ENCODE peak calls at places on chromosomes 16 and 17, in ten cellular contexts. E is tibial artery, W is omental fat pad, P is psoas muscle, C is endothelial cell, B is epithelial cell of esophagus, H is lower leg skin, K is IMR-90, D is mesothelial cell of epicardium, T is fibroblast of the aortic adventitia. X is an unnamed sample.

GRCh38 chr17:1937461-1937860 is 87.7 kb downstream of the RTN4RL1 start:
- DNase-seq in E (no peak), K (no peak), D (no peak), W (no peak), H (no peak), B (no peak), C (no peak), T (no peak), P (no peak), X (no peak)

GRCh38 chr17:75877752-75878173 is 618 bp downstream of the TRIM47 start:
- DNase-seq in B (peak; percentile 85), K (peak; percentile 71), P (peak; percentile 76), T (peak; percentile 64), W (no peak), H (no peak), D (peak; percentile 64), E (peak; percentile 61), C (peak; percentile 68), X (peak; percentile 89)

GRCh38 chr17:7191571-7192270 is 12.6 kb upstream of the ASGR1 start:
- DNase-seq in D (no peak), E (no peak), K (peak; percentile 31), P (no peak), C (no peak), T (no peak), W (no peak), H (no peak), B (peak; percentile 45), X (no peak)

GRCh38 chr17:72719582-72720493 is 372.6 kb downstream of the SLC39A11 start:
- DNase-seq in E (no peak), D (no peak), P (no peak), W (no peak), T (no peak), C (no peak), B (peak; percentile 25), K (peak; percentile 67), H (no peak), X (no peak)

GRCh38 chr17:47229535-47230443 is 20.6 kb downstream of the MYL4 start:
- DNase-seq in H (peak; percentile 91), K (peak; percentile 96), W (peak; percentile 64), T (peak; percentile 95), E (peak; percentile 90), B (peak; percentile 93), P (peak; percentile 80), D (peak; percentile 60), C (peak; percentile 74), X (peak; percentile 93)

GRCh38 chr16:67277294-67277998 is 1.9 kb upstream of the PLEKHG4 start:
- DNase-seq in W (peak; percentile 56), P (peak; percentile 76), C (no peak), H (peak; percentile 38), D (no peak), B (peak; percentile 96), K (peak; percentile 100), T (peak; percentile 99), E (peak; percentile 59), X (no peak)

GRCh38 chr16:84751947-84752346 is 52.1 kb downstream of the USP10 start:
- DNase-seq in E (no peak), P (no peak), T (no peak), D (no peak), B (peak; percentile 35), C (no peak), K (no peak), H (no peak), W (no peak), X (no peak)

GRCh38 chr16:81313731-81314602 is 795 bp upstream of the GAN start:
- DNase-seq in B (no peak), E (no peak), C (no peak), W (no peak), K (no peak), T (peak; percentile 18), D (no peak), H (no peak), P (no peak), X (no peak)

GRCh38 chr17:65674246-65675045 is 113.0 kb upstream of the AXIN2 start:
- DNase-seq in T (peak; percentile 55), K (no peak), D (no peak), C (no peak), W (no peak), H (no peak), B (no peak), P (no peak), E (no peak), X (no peak)

GRCh38 chr16:67773099-67773498 is 33.3 kb downstream of the RANBP10 start:
- DNase-seq in T (no peak), C (peak; percentile 18), W (peak; percentile 26), D (no peak), H (peak; percentile 29), P (no peak), E (peak; percentile 54), B (no peak), K (no peak), X (no peak)

GRCh38 chr17:17682293-17682736 is 1.1 kb downstream of the RAI1 start:
- DNase-seq in W (no peak), D (no peak), B (no peak), K (no peak), C (peak; percentile 29), T (peak; percentile 28), E (no peak), P (peak; percentile 55), H (no peak), X (no peak)

GRCh38 chr16:17850626-17851265 is 380.0 kb upstream of the XYLT1 start:
- DNase-seq in H (no peak), D (no peak), K (no peak), C (no peak), P (no peak), T (no peak), E (no peak), B (no peak), W (no peak), X (no peak)

GRCh38 chr17:10192500-10192899 is 5.9 kb downstream of the GAS7 start:
- DNase-seq in P (no peak), W (no peak), D (no peak), C (no peak), B (no peak), T (no peak), E (no peak), K (no peak), H (no peak), X (no peak)

GRCh38 chr17:42720996-42721583 is 23.8 kb downstream of the EZH1 start:
- DNase-seq in H (no peak), T (peak; percentile 85), B (peak; percentile 75), C (peak; percentile 33), E (no peak), D (no peak), K (peak; percentile 71), P (no peak), W (no peak), X (no peak)

GRCh38 chr17:37098910-37099664 is 150.3 kb downstream of the AATF start:
- DNase-seq in D (no peak), C (no peak), H (no peak), E (no peak), P (no peak), K (peak; percentile 57), W (no peak), B (peak; percentile 70), T (no peak), X (no peak)

GRCh38 chr17:34769049-34769448 is 189.7 kb downstream of the TMEM132E start:
- DNase-seq in B (no peak), E (no peak), P (no peak), W (no peak), D (no peak), H (no peak), K (no peak), C (no peak), T (no peak), X (no peak)

GRCh38 chr17:53724726-53725125 is 98.0 kb upstream of the KIF2B start:
- DNase-seq in K (no peak), B (no peak), H (no peak), E (no peak), D (no peak), W (no peak), T (no peak), P (no peak), C (no peak), X (no peak)

GRCh38 chr17:1006054-1006453 is 9.1 kb downstream of the TIMM22 start:
- DNase-seq in H (no peak), K (no peak), D (no peak), C (no peak), T (no peak), B (peak; percentile 45), W (no peak), E (no peak), P (no peak), X (no peak)

GRCh38 chr16:82008957-82009592 is 2.2 kb downstream of the SDR42E1 start:
- DNase-seq in T (no peak), W (no peak), C (no peak), H (no peak), P (no peak), D (no peak), K (no peak), B (no peak), E (no peak), X (peak; percentile 36)

GRCh38 chr16:1983053-1983543 is 895 bp upstream of the GFER start:
- DNase-seq in K (no peak), P (no peak), E (no peak), H (no peak), B (no peak), C (no peak), W (no peak), T (no peak), D (no peak), X (no peak)
- TF ChIP-seq CTCF in K (no peak), P (no peak), E (no peak), H (no peak), B (no peak), C (no peak), W (no peak), T (no peak), D (no peak), X (no peak)

GRCh38 chr17:80991645-80992076 is at the start of gene CHMP6:
- DNase-seq in W (peak; percentile 39), T (peak; percentile 67), K (peak; percentile 76), B (peak; percentile 77), E (peak; percentile 60), C (peak; percentile 80), D (peak; percentile 57), P (peak; percentile 85), H (peak; percentile 61), X (peak; percentile 91)
- TF ChIP-seq CTCF in W (no peak), T (peak; percentile 25), K (peak; percentile 33), B (no peak), E (no peak), C (peak; percentile 39), D (no peak), P (peak; percentile 29), H (no peak), X (peak; percentile 42)

GRCh38 chr17:19348806-19349205 is 13.7 kb downstream of the B9D1 start:
- DNase-seq in B (no peak), K (no peak), C (no peak), E (peak; percentile 17), W (no peak), P (no peak), H (no peak), T (no peak), D (no peak), X (no peak)
- TF ChIP-seq CTCF in B (no peak), K (no peak), C (no peak), E (no peak), W (no peak), P (no peak), H (no peak), T (no peak), D (no peak), X (no peak)

GRCh38 chr17:74089869-74090464 is 113.5 kb upstream of the RPL38 start:
- DNase-seq in B (peak; percentile 13), T (peak; percentile 22), W (no peak), D (no peak), C (peak; percentile 54), K (no peak), H (no peak), E (peak; percentile 26), P (no peak), X (no peak)
- TF ChIP-seq CTCF in B (peak; percentile 42), T (peak; percentile 52), W (no peak), D (peak; percentile 27), C (peak; percentile 49), K (peak; percentile 14), H (no peak), E (no peak), P (peak; percentile 16), X (peak; percentile 41)

X was measured in osteocyte.